ENCODE peak calls at places on chromosomes 2 and 18, in six cellular contexts. One of them, this sample, is unnamed.

GRCh38 chr18:62848946-62849345 is 133.6 kb downstream of the PHLPP1 start:
- DNase-seq in MM.1S: no peak
- DNase-seq in PC-9: no peak
- DNase-seq in GM23248: peak; percentile 54
- DNase-seq in neural progenitor cell: no peak
- DNase-seq in GM23338: no peak
- DNase-seq in this sample: peak; percentile 65

GRCh38 chr18:34583895-34584294 is 126.2 kb upstream of the DTNA start:
- DNase-seq in GM23338: peak; percentile 62
- DNase-seq in PC-9: no peak
- DNase-seq in GM23248: no peak
- DNase-seq in neural progenitor cell: peak; percentile 25
- DNase-seq in MM.1S: no peak
- DNase-seq in this sample: no peak

GRCh38 chr2:222903234-222904220 is 42.7 kb downstream of the ACSL3 start:
- DNase-seq in GM23248: peak; percentile 76
- DNase-seq in PC-9: peak; percentile 68
- DNase-seq in neural progenitor cell: peak; percentile 56
- DNase-seq in GM23338: peak; percentile 73
- DNase-seq in MM.1S: peak; percentile 62
- DNase-seq in this sample: peak; percentile 64

GRCh38 chr18:23291456-23292205 is 156.3 kb downstream of the CABLES1 start:
- DNase-seq in GM23338: no peak
- DNase-seq in GM23248: peak; percentile 77
- DNase-seq in MM.1S: no peak
- DNase-seq in neural progenitor cell: no peak
- DNase-seq in PC-9: peak; percentile 85
- DNase-seq in this sample: peak; percentile 86

GRCh38 chr2:134202361-134202760 is 51.5 kb upstream of the MGAT5 start:
- DNase-seq in neural progenitor cell: peak; percentile 11
- DNase-seq in GM23338: peak; percentile 43
- DNase-seq in PC-9: no peak
- DNase-seq in MM.1S: no peak
- DNase-seq in GM23248: peak; percentile 24
- DNase-seq in this sample: no peak

GRCh38 chr18:21741511-21742322 is 1.1 kb downstream of the MIB1 start:
- DNase-seq in PC-9: no peak
- DNase-seq in MM.1S: peak; percentile 34
- DNase-seq in GM23248: peak; percentile 48
- DNase-seq in neural progenitor cell: no peak
- DNase-seq in GM23338: peak; percentile 37
- DNase-seq in this sample: no peak

GRCh38 chr18:46278481-46279465 is 174.6 kb downstream of the HAUS1 start:
- DNase-seq in GM23248: peak; percentile 39
- DNase-seq in neural progenitor cell: no peak
- DNase-seq in GM23338: no peak
- DNase-seq in PC-9: no peak
- DNase-seq in MM.1S: no peak
- DNase-seq in this sample: peak; percentile 25

GRCh38 chr2:133841905-133842304 is 273.6 kb upstream of the NCKAP5 start:
- DNase-seq in GM23338: no peak
- DNase-seq in neural progenitor cell: no peak
- DNase-seq in PC-9: no peak
- DNase-seq in MM.1S: no peak
- DNase-seq in GM23248: peak; percentile 98
- DNase-seq in this sample: peak; percentile 97

GRCh38 chr18:48929951-48930713 is 20.6 kb downstream of the SMAD7 start:
- DNase-seq in MM.1S: no peak
- DNase-seq in neural progenitor cell: peak; percentile 53
- DNase-seq in PC-9: no peak
- DNase-seq in GM23338: peak; percentile 62
- DNase-seq in GM23248: peak; percentile 82
- DNase-seq in this sample: no peak

GRCh38 chr18:54764786-54765185 is 63.5 kb upstream of the RAB27B start:
- DNase-seq in PC-9: no peak
- DNase-seq in GM23248: no peak
- DNase-seq in MM.1S: no peak
- DNase-seq in GM23338: peak; percentile 70
- DNase-seq in neural progenitor cell: no peak
- DNase-seq in this sample: no peak
- H3K27ac ChIP-seq in PC-9: peak overlapping the region; percentile 96
- H3K27ac ChIP-seq in GM23248: no peak overlapping the region
- H3K27ac ChIP-seq in MM.1S: no peak overlapping the region
- H3K27ac ChIP-seq in GM23338: peak overlapping the region; percentile 50
- H3K27ac ChIP-seq in neural progenitor cell: no peak overlapping the region
- H3K27ac ChIP-seq in this sample: peak overlapping the region; percentile 99

DNA sequence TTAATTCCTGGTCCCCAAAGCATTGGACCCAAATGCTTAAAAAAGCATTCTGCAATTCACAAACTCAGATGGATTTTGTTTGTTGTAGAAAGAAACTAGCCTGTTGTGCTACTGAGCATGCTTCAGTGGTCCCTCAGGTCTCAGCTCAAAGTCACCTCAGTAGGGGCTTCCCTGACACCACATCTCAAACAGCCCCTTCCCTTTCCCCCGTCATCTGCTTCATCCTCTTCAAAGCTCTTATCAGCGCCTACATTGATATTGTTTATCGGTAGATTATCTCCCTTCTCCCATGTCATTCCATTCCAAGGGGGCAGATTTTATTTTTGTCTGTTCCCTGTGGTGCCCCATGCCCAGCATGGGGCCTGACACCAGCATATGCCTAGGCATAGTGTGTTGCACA is 172.9 kb downstream of the CELF4 start:
- DNase-seq in GM23338: no peak
- DNase-seq in PC-9: no peak
- DNase-seq in MM.1S: no peak
- DNase-seq in GM23248: no peak
- DNase-seq in neural progenitor cell: no peak
- DNase-seq in this sample: no peak
- TF ChIP-seq EZH2 in GM23338: no peak
- TF ChIP-seq EZH2 in PC-9: no peak
- TF ChIP-seq EZH2 in MM.1S: no peak
- TF ChIP-seq EZH2 in GM23248: no peak
- TF ChIP-seq EZH2 in neural progenitor cell: no peak
- TF ChIP-seq EZH2 in this sample: no peak

GRCh38 chr2:113965228-113965627 is 75.3 kb downstream of the ACTR3 start:
- DNase-seq in PC-9: no peak
- DNase-seq in GM23248: no peak
- DNase-seq in GM23338: no peak
- DNase-seq in neural progenitor cell: no peak
- DNase-seq in MM.1S: no peak
- DNase-seq in this sample: no peak

GRCh38 chr2:113962692-113963480 is 73.0 kb downstream of the ACTR3 start:
- DNase-seq in PC-9: peak; percentile 74
- DNase-seq in neural progenitor cell: no peak
- DNase-seq in GM23248: peak; percentile 72
- DNase-seq in GM23338: no peak
- DNase-seq in MM.1S: no peak
- DNase-seq in this sample: peak; percentile 44

GRCh38 chr2:113965644-113966043 is 75.8 kb downstream of the ACTR3 start:
- DNase-seq in GM23248: peak; percentile 48
- DNase-seq in MM.1S: peak; percentile 42
- DNase-seq in neural progenitor cell: peak; percentile 62
- DNase-seq in PC-9: no peak
- DNase-seq in GM23338: peak; percentile 72
- DNase-seq in this sample: peak; percentile 54

GRCh38 chr2:113964436-113964835 is 74.5 kb downstream of the ACTR3 start:
- DNase-seq in neural progenitor cell: no peak
- DNase-seq in GM23248: no peak
- DNase-seq in MM.1S: no peak
- DNase-seq in GM23338: no peak
- DNase-seq in PC-9: no peak
- DNase-seq in this sample: no peak

GRCh38 chr2:113963965-113964364 is 74.1 kb downstream of the ACTR3 start:
- DNase-seq in MM.1S: no peak
- DNase-seq in GM23248: no peak
- DNase-seq in PC-9: no peak
- DNase-seq in neural progenitor cell: no peak
- DNase-seq in GM23338: no peak
- DNase-seq in this sample: peak; percentile 12
- H3F3A ChIP-seq in MM.1S: no peaks in the 10 kb centered on the region
- H3F3A ChIP-seq in GM23248: peaks cover 65% of the 10 kb centered on the region
- H3F3A ChIP-seq in PC-9: peaks cover 20% of the 10 kb centered on the region
- H3F3A ChIP-seq in neural progenitor cell: no peaks in the 10 kb centered on the region
- H3F3A ChIP-seq in GM23338: no peaks in the 10 kb centered on the region
- H3F3A ChIP-seq in this sample: no peaks in the 10 kb centered on the region

GRCh38 chr18:12819822-12820221 is 64.2 kb downstream of the PTPN2 start:
- DNase-seq in GM23248: no peak
- DNase-seq in PC-9: no peak
- DNase-seq in MM.1S: no peak
- DNase-seq in neural progenitor cell: no peak
- DNase-seq in GM23338: no peak
- DNase-seq in this sample: no peak

GRCh38 chr18:12821408-12821807 is 62.6 kb downstream of the PTPN2 start:
- DNase-seq in MM.1S: no peak
- DNase-seq in GM23338: peak; percentile 74
- DNase-seq in GM23248: no peak
- DNase-seq in neural progenitor cell: peak; percentile 40
- DNase-seq in PC-9: no peak
- DNase-seq in this sample: no peak

GRCh38 chr18:12820526-12820925 is 63.5 kb downstream of the PTPN2 start:
- DNase-seq in GM23338: no peak
- DNase-seq in PC-9: no peak
- DNase-seq in MM.1S: no peak
- DNase-seq in neural progenitor cell: no peak
- DNase-seq in GM23248: no peak
- DNase-seq in this sample: no peak

GRCh38 chr18:12823892-12824291 is 60.1 kb downstream of the PTPN2 start:
- DNase-seq in neural progenitor cell: no peak
- DNase-seq in MM.1S: no peak
- DNase-seq in GM23248: peak; percentile 19
- DNase-seq in GM23338: no peak
- DNase-seq in PC-9: no peak
- DNase-seq in this sample: no peak

GRCh38 chr18:12819330-12819729 is 64.7 kb downstream of the PTPN2 start:
- DNase-seq in GM23338: no peak
- DNase-seq in PC-9: no peak
- DNase-seq in neural progenitor cell: no peak
- DNase-seq in MM.1S: peak; percentile 68
- DNase-seq in GM23248: no peak
- DNase-seq in this sample: no peak
- H3K27ac ChIP-seq in GM23338: no peak overlapping the region
- H3K27ac ChIP-seq in PC-9: no peak overlapping the region
- H3K27ac ChIP-seq in neural progenitor cell: no peak overlapping the region
- H3K27ac ChIP-seq in MM.1S: peak overlapping the region; percentile 30
- H3K27ac ChIP-seq in GM23248: no peak overlapping the region
- H3K27ac ChIP-seq in this sample: no peak overlapping the region

GRCh38 chr2:176074919-176075425 is 8.8 kb downstream of the EVX2 start:
- DNase-seq in neural progenitor cell: no peak
- DNase-seq in GM23338: peak; percentile 16
- DNase-seq in MM.1S: no peak
- DNase-seq in GM23248: no peak
- DNase-seq in PC-9: no peak
- DNase-seq in this sample: no peak

GRCh38 chr2:176072951-176073904 is 10.5 kb downstream of the EVX2 start:
- DNase-seq in neural progenitor cell: peak; percentile 50
- DNase-seq in MM.1S: no peak
- DNase-seq in GM23248: no peak
- DNase-seq in GM23338: peak; percentile 49
- DNase-seq in PC-9: no peak
- DNase-seq in this sample: no peak

GRCh38 chr2:176072292-176072669 is 11.5 kb downstream of the EVX2 start:
- DNase-seq in GM23338: no peak
- DNase-seq in MM.1S: no peak
- DNase-seq in neural progenitor cell: no peak
- DNase-seq in GM23248: no peak
- DNase-seq in PC-9: no peak
- DNase-seq in this sample: no peak

GRCh38 chr2:176068037-176068832 is 15.5 kb downstream of the EVX2 start:
- DNase-seq in MM.1S: no peak
- DNase-seq in GM23338: peak; percentile 42
- DNase-seq in GM23248: no peak
- DNase-seq in PC-9: no peak
- DNase-seq in neural progenitor cell: peak; percentile 54
- DNase-seq in this sample: no peak

DNA sequence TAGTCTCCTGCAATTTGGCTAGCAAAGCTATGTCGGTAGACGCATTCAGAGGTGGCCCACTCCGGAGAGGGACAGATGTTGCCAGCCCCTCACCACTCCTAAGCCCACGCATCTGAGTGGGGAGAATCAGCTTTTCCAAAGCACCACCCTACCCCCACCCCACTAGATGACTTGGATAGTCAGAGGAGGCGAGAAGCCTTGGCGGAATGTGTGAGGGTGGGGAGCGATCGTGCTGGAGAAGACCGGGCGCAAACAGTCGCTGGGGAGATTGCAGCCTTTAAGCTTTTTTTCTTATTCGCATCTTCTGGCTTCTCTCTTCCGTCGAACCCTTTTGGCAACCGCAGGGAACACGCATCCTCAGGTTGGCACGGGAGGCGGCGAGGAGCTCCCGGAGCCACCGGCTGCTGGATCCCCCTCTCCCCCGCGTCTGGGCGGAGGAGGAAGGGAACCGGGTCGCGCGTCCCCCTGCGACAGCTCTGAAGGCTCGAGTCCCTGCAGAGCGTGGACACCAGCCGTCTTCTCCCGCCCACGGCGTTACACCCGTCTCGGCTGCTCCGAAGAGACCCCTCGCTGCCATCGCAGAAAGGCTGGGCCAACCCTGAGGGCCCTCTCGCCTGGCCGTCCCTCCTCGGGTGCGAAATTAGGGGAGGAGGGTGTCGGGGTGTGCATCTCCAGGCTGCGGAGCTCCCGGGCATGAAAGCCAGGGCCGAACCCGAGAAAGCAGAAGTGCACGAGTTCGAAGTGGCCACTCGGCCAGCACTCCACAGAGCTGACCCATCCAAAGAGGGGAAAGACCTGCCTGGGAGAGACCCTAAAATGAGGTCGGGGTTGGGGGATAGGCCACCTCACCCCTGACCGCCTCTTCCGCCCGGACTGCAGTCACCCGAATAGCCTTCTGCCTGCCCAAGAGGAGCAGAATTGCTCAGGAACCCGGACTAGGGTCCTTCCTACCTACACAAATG is 12.2 kb downstream of the EVX2 start:
- DNase-seq in GM23338: peak; percentile 39
- DNase-seq in MM.1S: no peak
- DNase-seq in neural progenitor cell: no peak
- DNase-seq in PC-9: no peak
- DNase-seq in GM23248: no peak
- DNase-seq in this sample: no peak
- TF ChIP-seq EZH2 in GM23338: peak; percentile 83
- TF ChIP-seq EZH2 in MM.1S: no peak
- TF ChIP-seq EZH2 in neural progenitor cell: peak; percentile 89
- TF ChIP-seq EZH2 in PC-9: no peak
- TF ChIP-seq EZH2 in GM23248: peak; percentile 41
- TF ChIP-seq EZH2 in this sample: no peak

GRCh38 chr2:130351495-130352125 is 4.2 kb upstream of the PTPN18 start:
- DNase-seq in neural progenitor cell: no peak
- DNase-seq in MM.1S: no peak
- DNase-seq in GM23248: no peak
- DNase-seq in PC-9: no peak
- DNase-seq in GM23338: no peak
- DNase-seq in this sample: no peak
- H3F3A ChIP-seq in neural progenitor cell: peaks cover 29% of the 10 kb centered on the region
- H3F3A ChIP-seq in MM.1S: peaks cover 3% of the 10 kb centered on the region
- H3F3A ChIP-seq in GM23248: peaks cover 5% of the 10 kb centered on the region
- H3F3A ChIP-seq in PC-9: peaks cover 15% of the 10 kb centered on the region
- H3F3A ChIP-seq in GM23338: no peaks in the 10 kb centered on the region
- H3F3A ChIP-seq in this sample: no peaks in the 10 kb centered on the region

DNA sequence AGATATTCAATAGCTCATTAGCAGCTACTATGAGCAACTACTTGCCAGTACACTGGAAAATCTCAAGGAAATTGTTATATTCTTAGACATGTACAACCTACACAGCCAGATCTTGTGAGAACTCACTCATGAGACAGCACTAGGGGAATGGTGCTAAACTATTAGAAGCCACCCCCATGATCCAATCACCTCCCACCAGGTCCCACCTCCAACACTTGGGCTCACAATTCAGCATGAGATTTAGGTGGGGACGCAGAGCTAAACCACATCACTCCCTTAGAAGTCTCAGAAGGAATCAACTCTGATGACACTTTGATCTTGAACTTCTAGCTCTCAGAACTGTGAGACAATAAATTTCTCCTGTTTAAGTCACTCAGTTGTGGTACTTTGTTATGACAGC is 418.3 kb upstream of the SPHKAP start:
- DNase-seq in GM23248: peak; percentile 41
- DNase-seq in GM23338: no peak
- DNase-seq in MM.1S: no peak
- DNase-seq in PC-9: no peak
- DNase-seq in neural progenitor cell: no peak
- DNase-seq in this sample: no peak
- H3K27ac ChIP-seq in GM23248: peak overlapping the region; percentile 82
- H3K27ac ChIP-seq in GM23338: no peak overlapping the region
- H3K27ac ChIP-seq in MM.1S: no peak overlapping the region
- H3K27ac ChIP-seq in PC-9: no peak overlapping the region
- H3K27ac ChIP-seq in neural progenitor cell: no peak overlapping the region
- H3K27ac ChIP-seq in this sample: peak overlapping the region; percentile 19